ENCODE peak calls at places on chromosome X, in ten cellular contexts. A, X, U, M, R, T, B, J, Y and S are unnamed samples.

GRCh38 chrX:9788908-9789307 is 2.7 kb downstream of the SHROOM2 start:
- DNase-seq in R (no peak), B (no peak), T (no peak), U (no peak), M (no peak), Y (no peak), J (no peak), A (peak), X (no peak), S (no peak)

GRCh38 chrX:3129256-3129655 is 88.0 kb downstream of the ARSF start:
- DNase-seq in B (no peak), U (no peak), R (no peak), X (no peak), M (no peak), T (no peak), Y (peak), J (no peak), A (no peak), S (no peak)

GRCh38 chrX:130539721-130540321 is 138.0 kb downstream of the RBMX2 start:
- DNase-seq in M (no peak), Y (peak), U (peak), J (peak), X (peak), T (no peak), B (no peak), A (peak), R (no peak), S (no peak)

GRCh38 chrX:12488781-12489180 is 302.4 kb upstream of the PRPS2 start:
- DNase-seq in B (no peak), Y (peak), R (no peak), M (no peak), X (no peak), T (no peak), A (no peak), J (no peak), U (no peak), S (no peak)

GRCh38 chrX:71923516-71923915 is 12.9 kb downstream of the NHSL2 start:
- DNase-seq in R (peak), M (no peak), T (no peak), A (no peak), X (no peak), B (no peak), Y (peak), J (no peak), U (no peak), S (no peak)

GRCh38 chrX:9339603-9340569 is 125.0 kb upstream of the TBL1X start:
- DNase-seq in A (peak), X (no peak), J (no peak), U (no peak), T (peak), Y (peak), R (peak), B (peak), M (no peak), S (no peak)

GRCh38 chrX:39982927-39983326 is 114.8 kb downstream of the BCOR start:
- DNase-seq in B (no peak), U (no peak), T (no peak), Y (no peak), J (peak), R (no peak), X (no peak), A (no peak), M (no peak), S (no peak)

GRCh38 chrX:37722595-37722994 is 37.0 kb downstream of the XK start:
- DNase-seq in X (no peak), J (no peak), R (no peak), Y (no peak), M (no peak), T (no peak), A (no peak), B (no peak), U (no peak), S (no peak)

GRCh38 chrX:133699023-133699728 is 283.9 kb upstream of the GPC4 start:
- DNase-seq in U (no peak), A (no peak), M (no peak), X (no peak), R (no peak), J (no peak), B (no peak), Y (no peak), T (no peak), S (no peak)

GRCh38 chrX:85243761-85244410 is at the start of the genes SATL1 and ZNF711:
- DNase-seq in X (no peak), U (peak), T (peak), B (peak), J (peak), Y (no peak), R (no peak), M (peak), A (peak), S (no peak)

GRCh38 chrX:31213941-31214340 is 142.1 kb upstream of the FTHL17 start:
- DNase-seq in J (no peak), U (no peak), R (no peak), M (no peak), A (peak), T (no peak), X (no peak), Y (peak), B (no peak), S (no peak)

GRCh38 chrX:96563663-96564062 is 121.0 kb upstream of the DIAPH2 start:
- DNase-seq in B (no peak), M (no peak), J (no peak), R (no peak), U (no peak), A (no peak), X (peak), Y (peak), T (no peak), S (no peak)

GRCh38 chrX:31367816-31368215 is 296.0 kb upstream of the FTHL17 start:
- DNase-seq in U (no peak), Y (no peak), J (no peak), M (no peak), B (no peak), R (no peak), A (no peak), T (no peak), X (no peak), S (no peak)

GRCh38 chrX:9786839-9787635 is 808 bp downstream of the SHROOM2 start:
- DNase-seq in Y (no peak), J (peak), R (no peak), A (no peak), X (no peak), T (no peak), B (no peak), U (no peak), M (peak), S (no peak)

GRCh38 chrX:129318375-129318774 is 204.9 kb downstream of the SMARCA1 start:
- DNase-seq in M (no peak), B (no peak), A (peak), Y (peak), R (no peak), U (no peak), X (peak), T (no peak), J (no peak), S (no peak)
- TF ChIP-seq CTCF in M (no peak), B (no peak), A (peak), Y (no peak), R (no peak), U (no peak), X (peak), T (no peak), J (no peak), S (no peak)

DNA sequence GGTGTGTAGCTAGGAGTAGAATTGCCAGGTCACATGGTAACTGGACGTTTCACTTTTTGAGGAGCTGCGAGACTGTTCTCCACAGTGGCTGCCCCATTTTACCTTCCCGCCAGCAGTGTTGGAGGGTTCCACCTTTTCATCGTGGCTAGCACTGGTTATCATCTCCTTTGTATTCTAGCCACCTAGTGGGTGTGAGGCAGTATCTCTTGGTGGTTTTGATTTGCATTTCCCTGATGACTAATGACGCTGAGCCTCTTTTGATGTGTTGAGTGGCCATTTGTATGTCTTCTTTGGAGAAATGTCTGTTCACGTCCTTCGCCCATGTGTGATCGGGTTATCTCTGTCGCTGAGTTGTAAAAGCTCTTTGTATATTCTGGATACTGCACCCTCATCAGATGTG is 10.6 kb downstream of the ABCD1 start:
- DNase-seq in A (no peak), T (no peak), Y (no peak), R (no peak), X (no peak), J (no peak), U (no peak), B (no peak), M (no peak), S (no peak)
- TF ChIP-seq CTCF in A (no peak), T (no peak), Y (peak), R (no peak), X (peak), J (no peak), U (no peak), B (no peak), M (no peak), S (no peak)

GRCh38 chrX:23035493-23035892 is 35.7 kb downstream of the DDX53 start:
- DNase-seq in R (no peak), T (no peak), B (no peak), U (no peak), J (no peak), A (no peak), Y (no peak), M (no peak), X (no peak), S (no peak)
- TF ChIP-seq CTCF in R (no peak), T (no peak), B (no peak), U (no peak), J (no peak), A (peak), Y (no peak), M (no peak), X (no peak), S (no peak)

GRCh38 chrX:115897956-115898355 is 272.6 kb upstream of the AGTR2 start:
- DNase-seq in U (no peak), M (no peak), J (no peak), X (no peak), B (no peak), R (no peak), Y (no peak), T (no peak), A (no peak), S (no peak)

GRCh38 chrX:115896362-115896761 is 274.2 kb upstream of the AGTR2 start:
- DNase-seq in T (no peak), Y (no peak), B (no peak), M (no peak), X (no peak), R (no peak), A (no peak), U (no peak), J (no peak), S (no peak)

GRCh38 chrX:115900425-115900824 is 270.1 kb upstream of the AGTR2 start:
- DNase-seq in U (no peak), M (no peak), Y (no peak), J (no peak), X (no peak), T (no peak), A (no peak), B (no peak), R (no peak), S (no peak)

GRCh38 chrX:115895678-115896329 is 274.7 kb upstream of the AGTR2 start:
- DNase-seq in A (no peak), X (no peak), J (no peak), R (no peak), B (no peak), M (no peak), U (no peak), T (no peak), Y (no peak), S (no peak)

GRCh38 chrX:115898382-115899001 is 272.1 kb upstream of the AGTR2 start:
- DNase-seq in U (no peak), R (peak), M (no peak), B (peak), A (peak), X (no peak), T (peak), Y (peak), J (no peak), S (peak)
- TF ChIP-seq CTCF in U (no peak), R (no peak), M (no peak), B (no peak), A (peak), X (no peak), T (no peak), Y (peak), J (no peak), S (no peak)

DNA sequence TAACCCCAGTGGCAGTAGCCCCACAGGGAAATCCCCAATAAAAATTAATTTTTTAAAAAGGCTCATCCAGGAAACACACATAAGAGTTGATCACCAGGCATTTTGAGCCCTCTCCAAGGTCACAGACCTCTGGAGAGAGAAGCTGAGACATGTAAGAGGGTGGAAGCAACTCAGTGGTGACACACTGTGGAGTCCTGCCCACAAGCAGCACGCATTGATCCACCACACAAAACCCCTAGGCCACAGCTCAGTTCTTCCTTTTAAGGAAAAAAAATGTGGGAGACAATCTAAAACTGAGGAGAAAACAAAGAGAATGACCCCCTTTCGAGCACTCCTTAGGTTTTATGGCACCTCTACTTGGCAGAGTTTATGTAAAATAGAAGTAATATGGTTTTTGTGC is 71.7 kb upstream of the S100G start:
- DNase-seq in T (no peak), Y (peak), U (no peak), R (no peak), X (peak), M (no peak), B (no peak), J (no peak), A (no peak), S (no peak)
- TF ChIP-seq CTCF in T (no peak), Y (no peak), U (no peak), R (no peak), X (no peak), M (no peak), B (no peak), J (no peak), A (no peak), S (no peak)